ENCODE peak calls at places on chromosome 22, in ten cellular contexts. U is body of pancreas, H is heart left ventricle, F is IMR-90, Q is breast epithelium, P is suprapubic skin, Z is esophagus muscularis mucosa, J is prostate gland, O is uterus, E is adrenal gland. Y is an unnamed sample.

GRCh38 chr22:34045311-34045710 is 125.0 kb upstream of the LARGE1 start:
- DNase-seq in U (no peak), F (no peak), Q (no peak), E (no peak), P (no peak), H (no peak), O (no peak), J (no peak), Z (no peak), Y (no peak)

GRCh38 chr22:38137876-38138687 is 27.6 kb upstream of the BAIAP2L2 start:
- DNase-seq in J (no peak), U (no peak), O (no peak), H (no peak), F (no peak), Q (no peak), Z (no peak), P (peak; percentile 55), E (no peak), Y (no peak)

GRCh38 chr22:41009222-41009948 is 58.2 kb downstream of the RBX1 start:
- DNase-seq in J (no peak), Z (no peak), H (no peak), O (no peak), F (peak; percentile 91), E (no peak), U (no peak), P (no peak), Q (no peak), Y (no peak)

GRCh38 chr22:19805821-19806212 is 45.2 kb downstream of the TBX1 start:
- DNase-seq in U (no peak), Q (peak; percentile 45), Z (no peak), H (no peak), F (no peak), J (no peak), E (no peak), P (peak; percentile 58), O (peak; percentile 9), Y (peak; percentile 2)

GRCh38 chr22:38964989-38965388 is 7.6 kb downstream of the APOBEC3A start:
- DNase-seq in P (no peak), H (no peak), F (no peak), U (no peak), Z (no peak), Q (no peak), O (no peak), J (no peak), E (no peak), Y (peak; percentile 78)

GRCh38 chr22:24474221-24474620 is 20.9 kb upstream of the UPB1 start:
- DNase-seq in P (no peak), H (no peak), F (peak; percentile 92), Q (no peak), O (no peak), E (peak; percentile 18), Z (no peak), U (no peak), J (no peak), Y (no peak)

GRCh38 chr22:17792289-17792688 is 18.0 kb upstream of the BID start:
- DNase-seq in U (no peak), H (no peak), Q (no peak), J (no peak), E (no peak), F (no peak), Z (no peak), O (no peak), P (no peak), Y (no peak)

GRCh38 chr22:22746963-22747933 is 102.8 kb downstream of the GGTLC2 start:
- DNase-seq in E (no peak), U (no peak), Z (peak; percentile 55), Q (no peak), P (no peak), H (no peak), O (no peak), J (no peak), F (no peak), Y (no peak)

GRCh38 chr22:28402066-28402465 is 277.6 kb downstream of the TTC28 start:
- DNase-seq in P (no peak), Q (no peak), O (no peak), F (no peak), Z (no peak), U (no peak), J (no peak), E (no peak), H (no peak), Y (no peak)

GRCh38 chr22:46812034-46812605 is 49.7 kb downstream of the TBC1D22A start:
- DNase-seq in E (no peak), U (no peak), Z (no peak), F (no peak), Q (no peak), P (no peak), H (no peak), J (no peak), O (no peak), Y (no peak)

GRCh38 chr22:40855104-40855959 is 1.1 kb downstream of the ST13 start:
- DNase-seq in O (peak; percentile 30), F (no peak), P (peak; percentile 61), U (no peak), Q (no peak), E (peak; percentile 20), J (peak; percentile 8), Z (no peak), H (no peak), Y (peak; percentile 5)

GRCh38 chr22:44620841-44621382 is 81.1 kb upstream of the PRR5 start:
- DNase-seq in Z (no peak), F (no peak), U (no peak), E (no peak), O (no peak), J (no peak), H (no peak), P (no peak), Q (no peak), Y (no peak)

GRCh38 chr22:44621401-44622146 is 80.4 kb upstream of the PRR5 start:
- DNase-seq in E (no peak), F (no peak), Z (no peak), H (no peak), U (no peak), Q (no peak), P (no peak), J (no peak), O (no peak), Y (no peak)

GRCh38 chr22:44620129-44620840 is 81.7 kb upstream of the PRR5 start:
- DNase-seq in Z (no peak), Q (peak; percentile 59), P (peak; percentile 81), H (peak; percentile 78), F (peak; percentile 50), O (peak; percentile 46), U (peak; percentile 37), J (no peak), E (peak; percentile 74), Y (peak; percentile 37)

GRCh38 chr22:44622685-44623084 is 79.3 kb upstream of the PRR5 start:
- DNase-seq in H (no peak), Z (no peak), E (no peak), J (no peak), Q (no peak), O (no peak), P (no peak), U (no peak), F (no peak), Y (no peak)

DNA sequence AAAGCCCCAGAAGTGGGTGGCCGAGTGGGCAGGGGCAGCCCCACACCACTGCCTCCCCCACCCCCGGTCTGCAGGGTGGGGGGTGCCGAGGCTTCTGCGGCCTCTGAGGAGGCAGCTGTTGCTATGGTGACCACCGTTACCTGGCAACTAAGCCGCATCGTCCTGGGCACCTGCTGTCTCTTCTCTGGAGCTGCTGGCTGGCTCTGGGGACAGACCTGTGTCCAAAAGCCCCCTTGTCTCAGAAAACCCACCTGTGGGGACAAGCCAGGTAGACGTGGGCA is 79.9 kb upstream of the PRR5 start:
- DNase-seq in U (no peak), Q (no peak), O (no peak), Z (no peak), J (no peak), E (no peak), H (no peak), P (no peak), F (no peak), Y (no peak)
- H3K27ac ChIP-seq in U (no peak overlapping the region), Q (no peak overlapping the region), O (no peak overlapping the region), Z (no peak overlapping the region), J (no peak overlapping the region), E (no peak overlapping the region), H (no peak overlapping the region), P (no peak overlapping the region), F (no peak overlapping the region), Y (no peak overlapping the region)

DNA sequence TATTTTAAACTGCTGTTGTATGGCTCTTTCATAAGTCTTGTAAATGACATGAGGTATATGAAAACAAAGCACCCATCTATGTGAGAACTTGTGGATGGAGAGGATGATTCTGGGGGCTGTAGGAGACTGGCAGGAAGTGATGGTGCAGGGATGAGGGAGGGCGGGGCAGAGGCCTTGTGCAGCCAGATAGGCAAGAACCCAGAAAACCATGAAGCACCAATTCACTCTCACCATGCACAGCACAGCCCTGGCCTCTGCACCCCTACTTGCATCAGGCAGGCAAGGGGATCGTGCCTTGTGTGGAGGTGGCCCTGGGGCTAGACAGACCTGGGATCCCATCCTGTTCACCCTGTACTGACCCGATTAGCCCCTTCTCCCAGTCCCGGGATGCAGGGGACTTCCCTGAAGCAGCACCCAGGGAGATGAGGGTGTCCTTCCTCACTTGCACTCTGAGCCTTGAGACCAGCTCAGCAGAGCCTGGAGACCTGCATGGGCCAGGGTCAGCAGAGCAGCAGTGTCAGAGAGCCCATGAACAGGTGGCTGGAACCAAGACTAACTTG is 85.5 kb downstream of the MORC2 start:
- DNase-seq in H (no peak), Z (no peak), J (no peak), E (no peak), O (no peak), Q (no peak), U (no peak), F (no peak), P (no peak), Y (no peak)
- TF ChIP-seq POLR2A in H (no peak), Z (no peak), J (no peak), E (no peak), O (no peak), Q (no peak), U (no peak), F (no peak), P (no peak), Y (no peak)

GRCh38 chr22:44996120-44996519 is 13.7 kb downstream of the PHF21B start:
- DNase-seq in E (no peak), U (no peak), P (no peak), J (no peak), H (no peak), Z (no peak), F (no peak), O (no peak), Q (no peak), Y (no peak)
- H3K27ac ChIP-seq in E (no peak overlapping the region), U (no peak overlapping the region), P (no peak overlapping the region), J (peak overlapping the region; percentile 57), H (no peak overlapping the region), Z (no peak overlapping the region), F (no peak overlapping the region), O (no peak overlapping the region), Q (no peak overlapping the region), Y (no peak overlapping the region)

DNA sequence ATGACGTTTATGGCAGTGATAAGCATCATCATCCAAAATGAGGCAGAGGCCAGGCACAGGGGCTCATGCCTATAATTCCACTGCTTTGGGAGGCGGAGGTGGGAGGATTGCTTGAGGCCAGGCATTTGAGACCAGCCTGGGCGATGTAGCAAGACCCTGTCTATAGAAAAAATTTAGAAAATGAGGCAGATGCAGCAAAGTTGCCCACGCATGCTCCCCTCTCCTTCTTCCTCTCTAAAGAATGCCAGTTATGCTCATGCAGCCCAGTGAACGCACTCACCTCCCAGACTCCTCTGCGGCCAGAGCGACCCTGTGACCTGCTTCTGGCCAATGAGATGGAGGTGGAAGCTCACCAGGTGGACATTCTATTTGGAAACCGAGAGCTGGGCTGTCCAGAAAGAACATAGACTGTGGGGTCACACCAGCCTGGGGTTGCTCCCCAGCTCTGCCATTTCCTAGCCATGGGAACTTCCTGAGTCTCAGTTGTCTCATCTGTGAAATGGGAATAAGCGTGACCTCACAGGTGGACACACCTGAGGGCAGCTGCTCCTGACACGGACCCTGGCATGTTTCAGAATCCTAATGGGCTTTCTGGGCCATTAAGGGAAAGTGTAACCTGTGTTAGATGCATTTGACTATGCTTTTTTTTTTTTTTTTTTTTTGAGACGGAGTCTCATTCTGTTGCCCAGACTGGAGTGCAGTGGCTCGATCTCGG is 44.9 kb downstream of the MCM5 start:
- DNase-seq in P (no peak), U (no peak), J (no peak), H (no peak), F (no peak), E (no peak), Z (no peak), Q (no peak), O (no peak), Y (no peak)
- TF ChIP-seq POLR2A in P (no peak), U (no peak), J (no peak), H (no peak), F (no peak), E (no peak), Z (no peak), Q (no peak), O (no peak), Y (no peak)